ENCODE peak calls at places on chromosome 2, in seven cellular contexts. V is GM12865; Y is RCC 7860; J is NCI-H774; T is activated CD4-positive, alpha-beta T cell treated with anti-CD3 and anti-CD28 coated beads, Interleukin-2, amount 10 ng/mL, durations not matched to agents 7 days and 5 days; G is DMS153; N is left colon. B is an unnamed sample.

GRCh38 chr2:58107803-58108710 is 61.5 kb downstream of the VRK2 start:
- DNase-seq in G (no peak), Y (peak), V (no peak), N (no peak), J (no peak), T (no peak), B (no peak)

GRCh38 chr2:5697554-5697953 is 5.4 kb downstream of the SOX11 start:
- DNase-seq in J (no peak), Y (no peak), T (no peak), G (no peak), V (no peak), N (no peak), B (no peak)

GRCh38 chr2:53473762-53474161 is 293.8 kb upstream of the CHAC2 start:
- DNase-seq in V (no peak), N (no peak), G (no peak), Y (no peak), T (no peak), J (no peak), B (no peak)

GRCh38 chr2:191942114-191943103 is 95.5 kb upstream of the CAVIN2 start:
- DNase-seq in G (no peak), J (no peak), T (no peak), Y (no peak), V (no peak), N (no peak), B (peak)

GRCh38 chr2:64622443-64623231 is 31.1 kb downstream of the SERTAD2 start:
- DNase-seq in J (no peak), N (no peak), T (no peak), V (no peak), Y (no peak), G (no peak), B (no peak)

GRCh38 chr2:127512362-127512761 is 13.9 kb downstream of the IWS1 start:
- DNase-seq in G (no peak), Y (no peak), J (no peak), V (no peak), T (no peak), N (no peak), B (no peak)

GRCh38 chr2:4507706-4508105 is 804.3 kb downstream of the DCDC2C start:
- DNase-seq in T (no peak), V (no peak), N (no peak), G (peak), J (peak), Y (no peak), B (no peak)

GRCh38 chr2:160126756-160127155 is 64.3 kb upstream of the PLA2R1 start:
- DNase-seq in G (no peak), J (no peak), Y (no peak), T (no peak), V (no peak), N (no peak), B (no peak)

GRCh38 chr2:160909781-160910242 is 250.4 kb upstream of the TANK start:
- DNase-seq in J (no peak), G (no peak), T (no peak), V (no peak), Y (no peak), N (no peak), B (no peak)

GRCh38 chr2:189143930-189144329 is 35.6 kb downstream of the COL5A2 start:
- DNase-seq in N (no peak), T (no peak), V (no peak), G (no peak), Y (no peak), J (no peak), B (no peak)

GRCh38 chr2:218270721-218271486 is 585 bp downstream of the PNKD start:
- DNase-seq in J (no peak), T (no peak), Y (no peak), V (no peak), N (no peak), G (no peak), B (no peak)

GRCh38 chr2:71925268-71926097 is 222.2 kb downstream of the CYP26B1 start:
- DNase-seq in G (no peak), J (no peak), Y (no peak), T (no peak), V (no peak), N (peak), B (no peak)

GRCh38 chr2:219291394-219291793 is 12.2 kb downstream of the DNAJB2 start:
- DNase-seq in G (no peak), T (no peak), Y (no peak), V (no peak), J (no peak), N (no peak), B (no peak)

GRCh38 chr2:119439574-119440500 is 8.2 kb downstream of the TMEM37 start:
- DNase-seq in V (no peak), G (no peak), J (no peak), N (no peak), T (no peak), Y (no peak), B (no peak)

GRCh38 chr2:227395556-227395955 is 7.8 kb upstream of the SCYGR1 start:
- DNase-seq in V (no peak), N (no peak), T (no peak), G (no peak), Y (no peak), J (no peak), B (no peak)

GRCh38 chr2:128388414-128389032 is 69.9 kb upstream of the HS6ST1 start:
- DNase-seq in Y (no peak), T (no peak), V (no peak), G (no peak), J (no peak), N (no peak), B (no peak)

GRCh38 chr2:127573771-127574170 is 38.3 kb downstream of the MYO7B start:
- DNase-seq in Y (no peak), N (no peak), G (no peak), J (no peak), T (no peak), V (no peak), B (no peak)

GRCh38 chr2:146324954-146325353 is 1519.9 kb upstream of the ACVR2A start:
- DNase-seq in J (no peak), T (no peak), G (no peak), V (no peak), N (no peak), Y (no peak), B (no peak)

GRCh38 chr2:231791107-231791506 is 4.9 kb downstream of the COPS7B start:
- DNase-seq in G (no peak), N (no peak), Y (no peak), V (no peak), J (no peak), T (no peak), B (no peak)

GRCh38 chr2:151808258-151809072 is 19.8 kb downstream of the ARL5A start:
- DNase-seq in Y (peak), V (no peak), T (no peak), J (no peak), N (no peak), G (no peak), B (no peak)

GRCh38 chr2:172234716-172235661 is 132.3 kb upstream of the DLX2 start:
- DNase-seq in G (peak), N (peak), T (peak), V (no peak), J (peak), Y (no peak), B (no peak)

GRCh38 chr2:191999101-191999836 is 152.4 kb upstream of the CAVIN2 start:
- DNase-seq in G (no peak), Y (no peak), J (no peak), N (no peak), T (no peak), V (no peak), B (no peak)

GRCh38 chr2:85938456-85938855 is 49.7 kb upstream of the ST3GAL5 start:
- DNase-seq in G (no peak), T (no peak), Y (no peak), J (no peak), N (no peak), V (no peak), B (no peak)

GRCh38 chr2:3453196-3453845 is 66.0 kb downstream of the ADI1 start:
- DNase-seq in G (no peak), T (no peak), J (no peak), N (no peak), Y (no peak), V (no peak), B (no peak)

GRCh38 chr2:70767699-70768584 is at the start of gene ADD2:
- DNase-seq in T (peak), V (peak), N (no peak), J (peak), Y (no peak), G (peak), B (no peak)

GRCh38 chr2:128710770-128711169 is 392.1 kb upstream of the HS6ST1 start:
- DNase-seq in V (no peak), T (no peak), G (no peak), N (no peak), J (no peak), Y (no peak), B (no peak)

GRCh38 chr2:151363709-151364108 is 6.3 kb downstream of the TNFAIP6 start:
- DNase-seq in V (peak), J (no peak), T (no peak), Y (no peak), N (peak), G (no peak), B (no peak)

GRCh38 chr2:60149151-60149550 is 404.3 kb downstream of the BCL11A start:
- DNase-seq in J (no peak), N (no peak), G (no peak), Y (no peak), V (no peak), T (no peak), B (no peak)

GRCh38 chr2:43083278-43083677 is 143.1 kb downstream of the ZFP36L2 start:
- DNase-seq in T (no peak), J (no peak), Y (no peak), G (no peak), N (no peak), V (no peak), B (no peak)

GRCh38 chr2:1990724-1991123 is 246.4 kb upstream of the PXDN start:
- DNase-seq in V (no peak), Y (no peak), T (no peak), J (no peak), G (peak), N (no peak), B (no peak)

GRCh38 chr2:184562532-184562931 is 35.8 kb upstream of the ZNF804A start:
- DNase-seq in N (no peak), G (no peak), J (no peak), T (no peak), Y (no peak), V (no peak), B (no peak)

GRCh38 chr2:11995381-11995947 is 249.0 kb downstream of the LPIN1 start:
- DNase-seq in V (no peak), N (no peak), G (no peak), Y (no peak), J (no peak), T (no peak), B (no peak)

GRCh38 chr2:145807978-145808377 is 1288.1 kb upstream of the ZEB2 start:
- DNase-seq in T (no peak), Y (no peak), J (no peak), G (no peak), N (no peak), V (no peak), B (no peak)